ENCODE peak calls at places on chromosomes 4 and X, in eight cellular contexts. H is endothelial cell of umbilical vein; A is CD8-positive, alpha-beta T cell; K is IMR-90; U is neural progenitor cell; O is lower lobe of right lung; Q is cardiac muscle cell; Y is tibial artery. X is an unnamed sample.

GRCh38 chrX:50606300-50606950 is 135.8 kb upstream of the DGKK start:
- DNase-seq in U (no peak), H (no peak), Y (no peak), A (no peak), O (no peak), K (no peak), Q (no peak), X (no peak)

GRCh38 chrX:150438165-150438564 is 75.0 kb downstream of the MAMLD1 start:
- DNase-seq in K (peak; percentile 45), A (no peak), H (no peak), Y (no peak), U (no peak), O (no peak), Q (no peak), X (no peak)

GRCh38 chrX:97639526-97639925 is 755.8 kb downstream of the RPA4 start:
- DNase-seq in H (no peak), K (no peak), A (no peak), Y (no peak), O (no peak), U (peak; percentile 93), Q (peak; percentile 37), X (no peak)

GRCh38 chr4:111323496-111323895 is 700.6 kb upstream of the PITX2 start:
- DNase-seq in U (no peak), O (no peak), H (no peak), Q (no peak), Y (no peak), A (no peak), K (peak; percentile 67), X (no peak)

GRCh38 chrX:108091878-108092291 is 307 bp downstream of the ATG4A start:
- DNase-seq in K (no peak), A (no peak), O (no peak), Q (no peak), Y (no peak), U (no peak), H (no peak), X (no peak)

GRCh38 chr4:118032691-118033090 is 1.6 kb upstream of the NDST3 start:
- DNase-seq in O (no peak), H (peak; percentile 2), A (no peak), Y (no peak), U (no peak), K (peak; percentile 20), Q (no peak), X (no peak)

GRCh38 chr4:183438458-183439113 is 5.8 kb upstream of the CDKN2AIP start:
- DNase-seq in K (peak; percentile 97), Q (no peak), A (no peak), U (no peak), H (peak; percentile 94), Y (no peak), O (no peak), X (peak; percentile 54)

GRCh38 chr4:187167126-187167525 is 443.5 kb upstream of the FAT1 start:
- DNase-seq in A (no peak), H (no peak), Y (no peak), Q (no peak), O (no peak), K (no peak), U (no peak), X (no peak)

GRCh38 chr4:21819086-21819485 is 129.5 kb downstream of the KCNIP4 start:
- DNase-seq in U (no peak), A (no peak), Y (no peak), H (peak; percentile 55), K (no peak), O (no peak), Q (peak; percentile 64), X (no peak)

GRCh38 chr4:142402925-142403324 is 443.2 kb downstream of the INPP4B start:
- DNase-seq in A (no peak), Q (no peak), U (no peak), H (peak; percentile 41), O (no peak), Y (no peak), K (peak; percentile 39), X (no peak)

GRCh38 chrX:98731821-98732220 is 1678.3 kb downstream of the PCDH19 start:
- DNase-seq in O (no peak), Q (no peak), K (no peak), U (no peak), H (no peak), Y (no peak), A (no peak), X (no peak)

GRCh38 chr4:83830138-83830537 is 294.2 kb downstream of the GPAT3 start:
- DNase-seq in U (no peak), K (no peak), Q (peak; percentile 39), H (peak; percentile 10), Y (no peak), O (no peak), A (no peak), X (peak; percentile 61)

GRCh38 chrX:15170927-15171326 is 99.0 kb downstream of the ASB9 start:
- DNase-seq in K (no peak), Q (no peak), A (no peak), H (no peak), Y (no peak), U (no peak), O (no peak), X (no peak)

GRCh38 chr4:140188975-140189374 is 35.0 kb upstream of the MAML3 start:
- DNase-seq in Y (peak; percentile 70), K (peak; percentile 64), H (peak; percentile 82), O (peak; percentile 49), A (no peak), Q (peak; percentile 22), U (no peak), X (no peak)

GRCh38 chrX:1657367-1658082 is 42.7 kb downstream of the ASMT start:
- DNase-seq in O (no peak), K (no peak), H (peak; percentile 77), Y (peak; percentile 63), Q (peak; percentile 2), U (peak; percentile 42), A (peak; percentile 63), X (no peak)

GRCh38 chr4:144562019-144562740 is 83.8 kb upstream of the HHIP start:
- DNase-seq in O (peak; percentile 42), Y (no peak), K (no peak), U (peak; percentile 53), Q (peak; percentile 13), H (peak; percentile 39), A (no peak), X (no peak)

GRCh38 chrX:133493366-133493765 is 78.1 kb upstream of the GPC4 start:
- DNase-seq in K (no peak), O (no peak), A (no peak), Q (no peak), U (no peak), H (no peak), Y (no peak), X (no peak)

GRCh38 chr4:168397611-168398169 is 79.1 kb upstream of the DDX60 start:
- DNase-seq in H (no peak), Q (no peak), O (no peak), U (no peak), K (no peak), A (no peak), Y (no peak), X (no peak)
- H3K36me3 ChIP-seq in H (peaks cover 14% of the 10 kb centered on the region), Q (no peaks in the 10 kb centered on the region), O (peaks cover 68% of the 10 kb centered on the region), U (no peaks in the 10 kb centered on the region), K (peaks cover 7% of the 10 kb centered on the region), A (peaks cover 11% of the 10 kb centered on the region), Y (peaks cover 14% of the 10 kb centered on the region), X (no peaks in the 10 kb centered on the region)

DNA sequence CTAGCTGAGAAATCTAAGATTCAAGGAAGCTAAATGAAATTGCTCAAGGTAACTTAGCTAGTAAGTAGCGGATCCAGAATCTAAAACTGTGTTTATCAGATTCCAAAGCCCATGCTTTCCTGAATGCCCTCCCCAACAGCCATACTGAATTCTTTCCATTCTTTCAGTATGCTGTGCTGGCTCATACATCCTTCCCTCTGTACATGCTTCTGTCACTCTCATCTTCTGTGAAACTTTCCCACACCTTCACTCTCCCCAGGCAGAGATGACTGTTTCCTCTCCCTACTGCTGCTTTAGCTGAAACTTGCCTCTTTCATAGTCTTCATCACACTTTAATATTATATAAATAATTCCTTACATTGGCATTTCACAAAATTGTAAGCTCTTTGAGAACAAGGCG is 39.3 kb upstream of the SMARCAD1 start:
- DNase-seq in O (no peak), A (no peak), K (no peak), Y (no peak), Q (peak; percentile 27), U (no peak), H (no peak), X (no peak)
- H3K4me3 ChIP-seq in O (no peak overlapping the region), A (no peak overlapping the region), K (no peak overlapping the region), Y (no peak overlapping the region), Q (no peak overlapping the region), U (no peak overlapping the region), H (no peak overlapping the region), X (no peak overlapping the region)

GRCh38 chrX:40542972-40543371 is 37.8 kb upstream of the ATP6AP2 start:
- DNase-seq in O (no peak), Q (no peak), Y (no peak), K (no peak), H (no peak), A (no peak), U (no peak), X (no peak)

GRCh38 chrX:40537310-40537709 is 43.5 kb upstream of the ATP6AP2 start:
- DNase-seq in Q (no peak), U (no peak), O (no peak), K (no peak), A (no peak), Y (no peak), H (no peak), X (no peak)

GRCh38 chrX:40542208-40542607 is 38.6 kb upstream of the ATP6AP2 start:
- DNase-seq in Q (no peak), H (no peak), O (no peak), Y (no peak), K (no peak), U (no peak), A (no peak), X (no peak)

GRCh38 chrX:40538391-40538790 is 42.4 kb upstream of the ATP6AP2 start:
- DNase-seq in H (no peak), K (no peak), U (no peak), A (no peak), Y (no peak), O (no peak), Q (no peak), X (no peak)

DNA sequence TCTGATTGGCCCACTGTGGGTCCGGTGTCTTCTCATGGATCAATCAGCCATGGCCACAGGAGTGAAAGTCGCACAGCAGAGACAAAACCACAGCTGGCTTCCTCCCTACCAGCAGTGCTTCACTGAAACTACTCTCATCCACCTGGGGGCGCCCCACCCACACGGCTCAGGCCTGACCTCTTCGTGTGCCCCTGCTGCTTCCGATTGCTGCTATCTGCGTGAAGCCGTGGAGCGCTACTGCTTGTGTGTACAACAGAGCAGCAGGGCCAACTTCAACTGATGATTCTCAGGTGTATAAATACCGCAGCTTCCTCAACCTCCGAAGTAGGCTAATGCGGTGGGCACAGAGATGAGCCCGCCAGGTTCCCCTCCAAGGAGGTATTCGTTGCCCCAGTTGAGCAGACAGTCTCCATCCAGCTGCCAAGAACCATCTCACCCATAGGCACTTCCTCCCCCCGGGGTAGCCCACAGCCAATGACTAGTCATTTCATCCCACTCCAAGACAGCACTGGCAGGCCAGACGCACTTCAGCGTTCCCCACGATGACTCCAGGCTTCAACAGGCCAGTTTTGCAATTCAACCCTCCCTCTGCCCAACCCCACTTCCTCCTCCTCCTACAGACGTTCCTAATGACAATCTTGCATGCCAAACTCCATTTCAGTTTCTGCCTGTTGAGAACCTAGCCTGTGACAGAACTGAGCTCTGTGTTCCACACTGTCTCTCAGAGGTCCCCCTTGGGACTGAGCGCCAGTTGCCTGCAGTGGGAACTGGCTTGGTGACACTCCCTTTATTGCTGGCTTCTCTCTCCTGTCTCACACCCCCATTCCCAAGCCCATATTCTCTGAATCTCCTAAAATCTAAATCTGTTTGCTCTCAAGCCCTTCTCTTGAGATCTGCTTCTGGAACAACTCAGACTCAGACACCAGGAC is 41.3 kb upstream of the ATP6AP2 start:
- DNase-seq in K (peak; percentile 71), Y (peak; percentile 72), O (peak; percentile 74), H (no peak), A (peak; percentile 72), Q (peak; percentile 42), U (peak; percentile 44), X (no peak)
- TF ChIP-seq CTCF in K (no peak), Y (no peak), O (no peak), H (no peak), A (peak; percentile 35), Q (peak; percentile 11), U (peak; percentile 49), X (no peak)

GRCh38 chr4:38800366-38800765 is 4.2 kb downstream of the TLR1 start:
- DNase-seq in Y (no peak), Q (no peak), K (no peak), A (no peak), O (no peak), U (no peak), H (no peak), X (no peak)
- H3K36me3 ChIP-seq in Y (peaks cover 30% of the 10 kb centered on the region), Q (no peaks in the 10 kb centered on the region), K (no peaks in the 10 kb centered on the region), A (peaks cover 6% of the 10 kb centered on the region), O (peaks cover 30% of the 10 kb centered on the region), U (no peaks in the 10 kb centered on the region), H (no peaks in the 10 kb centered on the region), X (no peaks in the 10 kb centered on the region)